ENCODE peak calls at places on chromosomes 4 and X, in four cellular contexts. T is fibroblast of the aortic adventitia, S is endodermal cell, B is A549. C is an unnamed sample.

GRCh38 chr4:83022724-83023427 is 12.1 kb upstream of the COPS4 start:
- DNase-seq in B (no peak), S (no peak), T (peak), C (peak)

GRCh38 chr4:3524920-3525319 is 7.3 kb downstream of the LRPAP1 start:
- DNase-seq in S (peak), B (no peak), T (no peak), C (no peak)

GRCh38 chr4:165711912-165712311 is 161.1 kb upstream of the TLL1 start:
- DNase-seq in T (peak), B (no peak), S (no peak), C (no peak)

GRCh38 chr4:8468746-8469535 is 28.4 kb downstream of the TRMT44 start:
- DNase-seq in B (peak), T (peak), S (peak), C (peak)

GRCh38 chr4:55255171-55255570 is 90.9 kb upstream of the SRD5A3 start:
- DNase-seq in S (no peak), B (no peak), T (peak), C (peak)

GRCh38 chr4:56530269-56531148 is 24.9 kb downstream of the ARL9 start:
- DNase-seq in B (peak), T (peak), S (peak), C (peak)

GRCh38 chr4:13483142-13484044 is 747 bp downstream of the RAB28 start:
- DNase-seq in B (peak), S (peak), T (peak), C (peak)

GRCh38 chr4:115113382-115114106 is at the start of gene NDST4:
- DNase-seq in T (no peak), B (no peak), S (no peak), C (peak)

GRCh38 chr4:66572949-66573348 is 902.7 kb upstream of the EPHA5 start:
- DNase-seq in S (no peak), B (no peak), T (peak), C (peak)

GRCh38 chr4:47719576-47719975 is 118.3 kb downstream of the CORIN start:
- DNase-seq in B (no peak), S (no peak), T (no peak), C (no peak)

GRCh38 chr4:89056292-89056952 is 563 bp downstream of the FAM13A start:
- DNase-seq in S (no peak), B (no peak), T (no peak), C (no peak)

GRCh38 chrX:22366166-22366702 is 93.5 kb downstream of the CBLL2 start:
- DNase-seq in S (no peak), B (no peak), T (peak), C (peak)

GRCh38 chrX:104306180-104306579 is 51.4 kb upstream of the ESX1 start:
- DNase-seq in B (no peak), S (no peak), T (no peak), C (no peak)

GRCh38 chr4:95051689-95052026 is 293.9 kb downstream of the BMPR1B start:
- DNase-seq in S (no peak), B (no peak), T (no peak), C (no peak)

GRCh38 chr4:82861529-82861928 is 29.4 kb downstream of the SEC31A start:
- DNase-seq in T (no peak), B (no peak), S (no peak), C (no peak)

GRCh38 chr4:14831447-14831846 is 170.8 kb upstream of the CPEB2 start:
- DNase-seq in T (no peak), S (no peak), B (no peak), C (no peak)

GRCh38 chr4:38333219-38333618 is 330.8 kb upstream of the KLF3 start:
- DNase-seq in T (peak), B (no peak), S (no peak), C (peak)

GRCh38 chr4:7759221-7759620 is 180.4 kb downstream of the AFAP1 start:
- DNase-seq in B (no peak), T (no peak), S (no peak), C (no peak)

GRCh38 chrX:40199704-40200103 is 101.9 kb upstream of the BCOR start:
- DNase-seq in B (no peak), S (no peak), T (no peak), C (no peak)

GRCh38 chr4:126489826-126490463 is 1142.8 kb upstream of the INTU start:
- DNase-seq in B (no peak), T (no peak), S (no peak), C (no peak)

GRCh38 chrX:53440631-53441517 is 6.7 kb upstream of the HSD17B10 start:
- DNase-seq in S (peak), B (peak), T (peak), C (peak)

GRCh38 chrX:68060506-68061205 is 372.6 kb downstream of the OPHN1 start:
- DNase-seq in T (no peak), S (peak), B (no peak), C (no peak)

GRCh38 chr4:144645621-144646522 is at the start of gene HHIP:
- DNase-seq in B (peak), T (peak), S (peak), C (peak)

GRCh38 chr4:82799006-82799881 is 648 bp upstream of the SCD5 start:
- DNase-seq in T (peak), B (no peak), S (peak), C (no peak)

GRCh38 chr4:99811850-99812249 is 4.8 kb upstream of the DAPP1 start:
- DNase-seq in S (peak), B (no peak), T (peak), C (peak)

GRCh38 chrX:41452565-41452964 is 5.4 kb downstream of the NYX start:
- DNase-seq in S (no peak), T (peak), B (no peak), C (no peak)

GRCh38 chr4:148999924-149000323 is 557.7 kb upstream of the NR3C2 start:
- DNase-seq in B (no peak), S (no peak), T (no peak), C (no peak)

GRCh38 chrX:134373736-134374135 is 86.2 kb upstream of the HPRT1 start:
- DNase-seq in T (no peak), B (no peak), S (no peak), C (no peak)

GRCh38 chr4:138668309-138668708 is 347.3 kb upstream of the NOCT start:
- DNase-seq in T (no peak), B (no peak), S (no peak), C (no peak)

DNA sequence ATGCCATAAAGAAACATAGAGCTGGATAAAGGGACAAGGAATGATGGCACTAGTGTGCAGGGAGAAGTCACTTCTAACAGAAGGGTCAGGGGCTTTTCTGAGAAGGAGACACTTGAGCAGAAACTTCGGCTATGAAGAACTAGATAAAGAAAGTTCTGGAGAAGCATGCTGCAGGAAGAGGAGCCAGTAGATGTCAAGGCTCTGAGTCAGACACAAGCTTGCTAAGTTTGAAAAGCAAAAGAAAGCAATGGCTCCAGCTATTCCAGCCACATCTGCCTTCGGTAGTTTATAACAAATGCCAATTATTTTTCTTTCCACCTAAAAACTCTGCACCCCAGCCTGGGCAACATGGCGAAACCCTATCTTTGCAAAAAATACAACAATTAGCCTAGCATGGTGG is 7.5 kb downstream of the NUDT6 start:
- DNase-seq in T (peak), S (no peak), B (no peak), C (peak)
- H3K4me3 ChIP-seq in T (no peak), S (no peak), B (no peak), C (no peak)

DNA sequence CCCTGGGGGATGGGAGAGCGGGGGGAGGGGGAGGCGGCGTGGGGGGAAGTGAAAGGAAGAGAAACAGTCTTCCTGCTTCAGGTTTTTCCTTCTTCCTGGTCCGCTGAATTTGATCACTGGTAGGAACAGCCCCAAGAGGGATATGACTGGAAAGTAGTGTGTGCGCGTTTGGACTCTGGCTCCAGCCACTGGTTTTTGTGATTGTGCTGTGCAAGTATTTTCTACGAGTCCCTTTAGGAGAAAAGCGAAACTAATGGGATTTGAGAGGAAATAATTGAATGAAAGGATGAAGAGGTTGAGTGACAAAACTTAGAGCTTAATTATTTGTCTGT is 836 bp downstream of the PRRG1 start:
- DNase-seq in B (peak), S (no peak), T (peak), C (peak)
- H3K4me3 ChIP-seq in B (peak), S (peak), T (peak), C (peak)

GRCh38 chrX:151537572-151537971 is 25.9 kb upstream of the PASD1 start:
- DNase-seq in T (no peak), B (no peak), S (no peak), C (no peak)
- H3K4me3 ChIP-seq in T (no peak), B (no peak), S (no peak), C (no peak)

DNA sequence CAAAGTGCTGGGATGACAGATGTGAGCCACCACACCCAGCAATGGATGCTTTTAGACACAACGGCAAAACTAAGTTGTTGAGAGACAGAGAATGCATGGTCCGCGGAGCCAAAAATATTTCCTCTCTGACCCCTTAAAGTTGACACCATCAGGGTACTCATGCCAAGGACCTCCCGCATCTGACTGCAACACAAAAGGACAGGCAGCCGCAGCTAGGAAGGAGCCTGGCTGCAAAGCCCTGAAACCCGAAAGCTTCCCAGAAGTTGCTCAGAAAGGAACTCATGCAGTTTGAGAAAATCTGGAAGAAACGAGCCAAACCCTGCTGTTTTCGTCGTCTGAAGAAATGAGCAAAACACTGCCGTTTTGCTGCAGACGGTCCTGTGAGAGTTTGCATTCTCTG is 16.5 kb downstream of the DHRSX start:
- DNase-seq in T (peak), B (no peak), S (no peak), C (peak)
- H3K4me3 ChIP-seq in T (peak), B (no peak), S (no peak), C (peak)

GRCh38 chrX:153953342-153953830 is 8.9 kb upstream of the RENBP start:
- DNase-seq in B (peak), T (peak), S (peak), C (peak)

GRCh38 chrX:153955451-153955732 is 10.9 kb upstream of the RENBP start:
- DNase-seq in T (no peak), B (no peak), S (no peak), C (no peak)

GRCh38 chrX:153956044-153956907 is 11.8 kb upstream of the RENBP start:
- DNase-seq in S (no peak), T (no peak), B (no peak), C (no peak)

GRCh38 chrX:153953892-153954617 is 9.6 kb upstream of the RENBP start:
- DNase-seq in T (no peak), B (no peak), S (no peak), C (no peak)

GRCh38 chrX:153954618-153955450 is 10.4 kb upstream of the RENBP start:
- DNase-seq in S (no peak), B (no peak), T (no peak), C (no peak)
- H3K4me3 ChIP-seq in S (no peak), B (no peak), T (no peak), C (no peak)

DNA sequence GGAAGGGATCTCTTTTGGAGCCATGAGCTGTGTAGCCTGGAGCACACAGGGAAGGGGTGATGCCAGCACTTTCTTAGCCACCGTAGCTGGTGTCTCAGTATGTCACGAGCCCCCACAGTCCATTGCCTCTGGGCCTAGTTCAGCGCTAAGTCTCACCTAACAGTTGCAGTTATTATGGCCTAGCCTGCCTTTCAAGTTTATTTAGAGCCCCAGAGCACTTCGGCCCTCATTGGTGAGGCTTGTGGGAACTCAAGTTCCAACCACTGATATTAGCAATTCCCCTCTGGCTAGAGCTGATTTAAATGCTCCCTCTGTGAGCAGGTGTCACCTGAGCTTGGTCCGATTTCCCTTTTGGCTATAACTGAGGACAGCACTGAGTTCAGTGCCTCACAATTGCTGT is 388.4 kb upstream of the MAOA start:
- DNase-seq in T (no peak), S (no peak), B (no peak), C (no peak)
- H3K4me3 ChIP-seq in T (no peak), S (no peak), B (no peak), C (no peak)

C was measured in fibroblast of mammary gland.